ENCODE peak calls at places on chromosomes 11 and 22, in seven cellular contexts. One of them, this sample, is unnamed.

GRCh38 chr11:126391970-126392637 is 36.6 kb downstream of the ST3GAL4 start:
- DNase-seq in AG04450: no peak
- DNase-seq in hepatocyte: no peak
- DNase-seq in endodermal cell: peak; percentile 72
- DNase-seq in pancreas: no peak
- DNase-seq in neural progenitor cell: peak; percentile 31
- DNase-seq in WERI-Rb-1: no peak
- DNase-seq in this sample: no peak

GRCh38 chr22:19514831-19515565 is 9.2 kb downstream of the CLDN5 start:
- DNase-seq in AG04450: no peak
- DNase-seq in hepatocyte: no peak
- DNase-seq in endodermal cell: peak; percentile 41
- DNase-seq in pancreas: no peak
- DNase-seq in neural progenitor cell: no peak
- DNase-seq in WERI-Rb-1: peak; percentile 96
- DNase-seq in this sample: no peak

GRCh38 chr22:47591016-47591415 is 828.6 kb downstream of the TBC1D22A start:
- DNase-seq in AG04450: no peak
- DNase-seq in hepatocyte: no peak
- DNase-seq in endodermal cell: peak; percentile 20
- DNase-seq in pancreas: no peak
- DNase-seq in neural progenitor cell: no peak
- DNase-seq in WERI-Rb-1: no peak
- DNase-seq in this sample: no peak

GRCh38 chr11:130400793-130401483 is 27.5 kb downstream of the ADAMTS8 start:
- DNase-seq in AG04450: peak; percentile 61
- DNase-seq in hepatocyte: peak; percentile 38
- DNase-seq in endodermal cell: no peak
- DNase-seq in pancreas: no peak
- DNase-seq in neural progenitor cell: no peak
- DNase-seq in WERI-Rb-1: no peak
- DNase-seq in this sample: no peak

GRCh38 chr11:36345084-36345511 is 49.0 kb downstream of the PRR5L start:
- DNase-seq in AG04450: no peak
- DNase-seq in hepatocyte: peak; percentile 74
- DNase-seq in endodermal cell: no peak
- DNase-seq in pancreas: no peak
- DNase-seq in neural progenitor cell: no peak
- DNase-seq in WERI-Rb-1: no peak
- DNase-seq in this sample: no peak

GRCh38 chr11:26578998-26579635 is 7.1 kb upstream of the MUC15 start:
- DNase-seq in AG04450: no peak
- DNase-seq in hepatocyte: no peak
- DNase-seq in endodermal cell: no peak
- DNase-seq in pancreas: no peak
- DNase-seq in neural progenitor cell: no peak
- DNase-seq in WERI-Rb-1: no peak
- DNase-seq in this sample: no peak

GRCh38 chr11:2793781-2794418 is 91.7 kb downstream of the CDKN1C start:
- DNase-seq in AG04450: no peak
- DNase-seq in hepatocyte: no peak
- DNase-seq in endodermal cell: peak; percentile 27
- DNase-seq in pancreas: peak; percentile 21
- DNase-seq in neural progenitor cell: no peak
- DNase-seq in WERI-Rb-1: peak; percentile 4
- DNase-seq in this sample: peak; percentile 18

GRCh38 chr11:31487848-31488247 is 21.6 kb downstream of the IMMP1L start:
- DNase-seq in AG04450: peak; percentile 27
- DNase-seq in hepatocyte: peak; percentile 30
- DNase-seq in endodermal cell: no peak
- DNase-seq in pancreas: no peak
- DNase-seq in neural progenitor cell: peak; percentile 41
- DNase-seq in WERI-Rb-1: peak; percentile 25
- DNase-seq in this sample: no peak

GRCh38 chr11:32113200-32113599 is 22.3 kb downstream of the RCN1 start:
- DNase-seq in AG04450: no peak
- DNase-seq in hepatocyte: no peak
- DNase-seq in endodermal cell: no peak
- DNase-seq in pancreas: no peak
- DNase-seq in neural progenitor cell: no peak
- DNase-seq in WERI-Rb-1: no peak
- DNase-seq in this sample: no peak

GRCh38 chr11:59616396-59616982 is 915 bp upstream of the OSBP start:
- DNase-seq in AG04450: no peak
- DNase-seq in hepatocyte: no peak
- DNase-seq in endodermal cell: no peak
- DNase-seq in pancreas: no peak
- DNase-seq in neural progenitor cell: peak; percentile 97
- DNase-seq in WERI-Rb-1: no peak
- DNase-seq in this sample: peak; percentile 98

GRCh38 chr11:10454902-10455631 is at the start of gene AMPD3:
- DNase-seq in AG04450: peak; percentile 96
- DNase-seq in hepatocyte: peak; percentile 81
- DNase-seq in endodermal cell: no peak
- DNase-seq in pancreas: no peak
- DNase-seq in neural progenitor cell: peak; percentile 22
- DNase-seq in WERI-Rb-1: peak; percentile 89
- DNase-seq in this sample: no peak

GRCh38 chr11:87739766-87740165 is 435.5 kb downstream of the RAB38 start:
- DNase-seq in AG04450: no peak
- DNase-seq in hepatocyte: no peak
- DNase-seq in endodermal cell: no peak
- DNase-seq in pancreas: no peak
- DNase-seq in neural progenitor cell: no peak
- DNase-seq in WERI-Rb-1: no peak
- DNase-seq in this sample: no peak

GRCh38 chr11:115201121-115201792 is 303.0 kb downstream of the CADM1 start:
- DNase-seq in AG04450: peak; percentile 63
- DNase-seq in hepatocyte: no peak
- DNase-seq in endodermal cell: no peak
- DNase-seq in pancreas: no peak
- DNase-seq in neural progenitor cell: no peak
- DNase-seq in WERI-Rb-1: no peak
- DNase-seq in this sample: no peak

GRCh38 chr22:36116127-36116526 is 44.4 kb downstream of the APOL3 start:
- DNase-seq in AG04450: no peak
- DNase-seq in hepatocyte: no peak
- DNase-seq in endodermal cell: no peak
- DNase-seq in pancreas: no peak
- DNase-seq in neural progenitor cell: no peak
- DNase-seq in WERI-Rb-1: no peak
- DNase-seq in this sample: no peak

GRCh38 chr11:79413258-79413657 is 27.6 kb downstream of the TENM4 start:
- DNase-seq in AG04450: peak; percentile 81
- DNase-seq in hepatocyte: peak; percentile 80
- DNase-seq in endodermal cell: peak; percentile 77
- DNase-seq in pancreas: peak; percentile 40
- DNase-seq in neural progenitor cell: peak; percentile 68
- DNase-seq in WERI-Rb-1: no peak
- DNase-seq in this sample: no peak

GRCh38 chr11:57394203-57394602 is 3.8 kb upstream of the PRG2 start:
- DNase-seq in AG04450: no peak
- DNase-seq in hepatocyte: no peak
- DNase-seq in endodermal cell: no peak
- DNase-seq in pancreas: no peak
- DNase-seq in neural progenitor cell: no peak
- DNase-seq in WERI-Rb-1: no peak
- DNase-seq in this sample: no peak

GRCh38 chr22:44689173-44689572 is 12.8 kb upstream of the PRR5 start:
- DNase-seq in AG04450: no peak
- DNase-seq in hepatocyte: no peak
- DNase-seq in endodermal cell: no peak
- DNase-seq in pancreas: no peak
- DNase-seq in neural progenitor cell: no peak
- DNase-seq in WERI-Rb-1: no peak
- DNase-seq in this sample: no peak

GRCh38 chr22:32587449-32587848 is 112.8 kb downstream of the FBXO7 start:
- DNase-seq in AG04450: no peak
- DNase-seq in hepatocyte: peak; percentile 31
- DNase-seq in endodermal cell: no peak
- DNase-seq in pancreas: no peak
- DNase-seq in neural progenitor cell: no peak
- DNase-seq in WERI-Rb-1: no peak
- DNase-seq in this sample: no peak

GRCh38 chr11:74487875-74488274 is 5.6 kb downstream of the LIPT2 start:
- DNase-seq in AG04450: no peak
- DNase-seq in hepatocyte: no peak
- DNase-seq in endodermal cell: no peak
- DNase-seq in pancreas: no peak
- DNase-seq in neural progenitor cell: peak; percentile 21
- DNase-seq in WERI-Rb-1: peak; percentile 33
- DNase-seq in this sample: no peak

GRCh38 chr11:19276859-19277808 is 36.4 kb upstream of the E2F8 start:
- DNase-seq in AG04450: no peak
- DNase-seq in hepatocyte: peak; percentile 57
- DNase-seq in endodermal cell: no peak
- DNase-seq in pancreas: no peak
- DNase-seq in neural progenitor cell: no peak
- DNase-seq in WERI-Rb-1: no peak
- DNase-seq in this sample: no peak

GRCh38 chr11:34682822-34683221 is 61.9 kb downstream of the EHF start:
- DNase-seq in AG04450: no peak
- DNase-seq in hepatocyte: no peak
- DNase-seq in endodermal cell: no peak
- DNase-seq in pancreas: no peak
- DNase-seq in neural progenitor cell: no peak
- DNase-seq in WERI-Rb-1: no peak
- DNase-seq in this sample: no peak

GRCh38 chr11:119680899-119681370 is 48.1 kb downstream of the NECTIN1 start:
- DNase-seq in AG04450: no peak
- DNase-seq in hepatocyte: no peak
- DNase-seq in endodermal cell: no peak
- DNase-seq in pancreas: no peak
- DNase-seq in neural progenitor cell: no peak
- DNase-seq in WERI-Rb-1: no peak
- DNase-seq in this sample: no peak

GRCh38 chr11:119056397-119056999 is 507 bp downstream of the HYOU1 start:
- DNase-seq in AG04450: no peak
- DNase-seq in hepatocyte: peak; percentile 63
- DNase-seq in endodermal cell: peak; percentile 84
- DNase-seq in pancreas: peak; percentile 36
- DNase-seq in neural progenitor cell: peak; percentile 61
- DNase-seq in WERI-Rb-1: peak; percentile 31
- DNase-seq in this sample: peak; percentile 65

GRCh38 chr11:104198576-104198975 is 34.6 kb upstream of the PDGFD start:
- DNase-seq in AG04450: no peak
- DNase-seq in hepatocyte: no peak
- DNase-seq in endodermal cell: no peak
- DNase-seq in pancreas: no peak
- DNase-seq in neural progenitor cell: no peak
- DNase-seq in WERI-Rb-1: no peak
- DNase-seq in this sample: no peak

GRCh38 chr11:75801362-75802021 is 13.5 kb upstream of the UVRAG start:
- DNase-seq in AG04450: no peak
- DNase-seq in hepatocyte: no peak
- DNase-seq in endodermal cell: peak; percentile 21
- DNase-seq in pancreas: no peak
- DNase-seq in neural progenitor cell: no peak
- DNase-seq in WERI-Rb-1: no peak
- DNase-seq in this sample: peak; percentile 59

DNA sequence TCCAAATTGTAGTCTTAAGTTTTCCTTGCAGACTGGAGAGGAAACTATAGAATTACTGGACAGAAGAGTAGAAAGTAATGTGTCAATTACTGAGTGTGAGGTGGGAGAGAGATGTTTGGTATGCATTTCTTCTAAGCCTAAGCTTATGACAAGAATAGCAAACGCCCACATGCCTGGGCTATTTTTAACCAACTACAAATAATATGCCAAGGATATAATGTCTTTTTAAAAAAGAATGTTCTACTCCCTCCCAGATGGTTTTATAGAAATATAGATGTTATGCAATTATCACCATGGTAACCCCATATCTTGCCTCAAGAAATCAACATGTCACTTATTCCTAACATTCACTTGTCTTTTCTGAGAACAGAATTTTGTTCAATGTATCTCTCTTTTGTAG is 996.7 kb upstream of the CHORDC1 start:
- DNase-seq in AG04450: no peak
- DNase-seq in hepatocyte: no peak
- DNase-seq in endodermal cell: no peak
- DNase-seq in pancreas: no peak
- DNase-seq in neural progenitor cell: no peak
- DNase-seq in WERI-Rb-1: no peak
- DNase-seq in this sample: no peak
- H3K27ac ChIP-seq in AG04450: no peak overlapping the region
- H3K27ac ChIP-seq in hepatocyte: no peak overlapping the region
- H3K27ac ChIP-seq in endodermal cell: no peak overlapping the region
- H3K27ac ChIP-seq in pancreas: no peak overlapping the region
- H3K27ac ChIP-seq in neural progenitor cell: no peak overlapping the region
- H3K27ac ChIP-seq in WERI-Rb-1: no peak overlapping the region
- H3K27ac ChIP-seq in this sample: no peak overlapping the region

GRCh38 chr11:106329273-106330018 is 252.0 kb downstream of the AASDHPPT start:
- DNase-seq in AG04450: no peak
- DNase-seq in hepatocyte: no peak
- DNase-seq in endodermal cell: no peak
- DNase-seq in pancreas: no peak
- DNase-seq in neural progenitor cell: no peak
- DNase-seq in WERI-Rb-1: no peak
- DNase-seq in this sample: no peak
- TF ChIP-seq CTCF in AG04450: peak; percentile 34
- TF ChIP-seq CTCF in hepatocyte: no peak
- TF ChIP-seq CTCF in endodermal cell: no peak
- TF ChIP-seq CTCF in pancreas: no peak
- TF ChIP-seq CTCF in neural progenitor cell: no peak
- TF ChIP-seq CTCF in WERI-Rb-1: no peak
- TF ChIP-seq CTCF in this sample: no peak

DNA sequence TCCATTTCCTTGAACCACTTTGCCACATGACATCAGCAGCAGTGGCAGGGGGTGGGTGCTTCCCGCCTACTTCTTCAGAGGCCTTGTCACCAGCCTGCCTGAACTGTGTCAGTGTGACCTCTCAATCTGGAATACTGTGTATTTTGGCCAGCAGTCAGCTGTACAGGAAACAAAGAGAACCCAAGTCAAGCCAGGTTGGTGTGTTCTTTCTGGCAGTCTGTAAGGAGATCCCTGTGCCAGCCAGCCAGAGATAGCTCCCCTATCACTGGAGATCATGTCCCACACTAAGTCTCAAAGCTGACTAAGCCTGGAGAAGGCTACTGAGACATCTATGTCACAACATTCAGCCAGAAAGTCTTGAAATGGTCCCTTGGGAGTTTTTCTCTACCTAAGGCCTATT is 142.1 kb downstream of the TRPC6 start:
- DNase-seq in AG04450: no peak
- DNase-seq in hepatocyte: no peak
- DNase-seq in endodermal cell: no peak
- DNase-seq in pancreas: peak; percentile 84
- DNase-seq in neural progenitor cell: no peak
- DNase-seq in WERI-Rb-1: no peak
- DNase-seq in this sample: peak; percentile 55
- H3K27ac ChIP-seq in AG04450: peak overlapping the region; percentile 43
- H3K27ac ChIP-seq in hepatocyte: no peak overlapping the region
- H3K27ac ChIP-seq in endodermal cell: no peak overlapping the region
- H3K27ac ChIP-seq in pancreas: peak overlapping the region; percentile 57
- H3K27ac ChIP-seq in neural progenitor cell: no peak overlapping the region
- H3K27ac ChIP-seq in WERI-Rb-1: no peak overlapping the region
- H3K27ac ChIP-seq in this sample: peak overlapping the region; percentile 50

DNA sequence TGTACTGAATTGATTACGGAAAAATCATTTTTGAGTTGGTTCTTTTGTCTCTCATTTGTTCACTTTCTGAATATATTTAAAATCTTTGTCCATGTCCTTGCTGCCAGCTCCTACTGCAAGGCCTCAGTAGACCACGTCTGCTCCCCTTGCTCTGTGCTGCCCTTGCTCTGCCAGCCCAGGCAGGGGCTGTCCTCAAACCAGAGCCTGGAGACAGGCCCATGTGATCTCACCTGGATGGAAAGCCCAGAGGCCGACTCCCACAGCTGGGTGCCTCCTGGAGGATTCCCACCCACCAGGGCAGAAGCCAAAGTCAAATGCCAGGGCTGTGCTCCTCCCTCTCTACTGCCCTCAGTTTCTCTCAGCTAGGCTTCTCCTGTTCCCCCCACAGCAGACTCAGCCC is 141.8 kb downstream of the NTM start:
- DNase-seq in AG04450: no peak
- DNase-seq in hepatocyte: no peak
- DNase-seq in endodermal cell: no peak
- DNase-seq in pancreas: no peak
- DNase-seq in neural progenitor cell: no peak
- DNase-seq in WERI-Rb-1: no peak
- DNase-seq in this sample: no peak
- TF ChIP-seq CTCF in AG04450: no peak
- TF ChIP-seq CTCF in hepatocyte: no peak
- TF ChIP-seq CTCF in endodermal cell: no peak
- TF ChIP-seq CTCF in pancreas: no peak
- TF ChIP-seq CTCF in neural progenitor cell: no peak
- TF ChIP-seq CTCF in WERI-Rb-1: no peak
- TF ChIP-seq CTCF in this sample: no peak